ENCODE peak calls at places on chromosomes 13 and 19, in five cellular contexts. Z, M, B, T and U are unnamed samples.

GRCh38 chr19:48928164-48929005 is 5.1 kb upstream of the DHDH start:
- DNase-seq in Z (no peak), M (peak), B (no peak), T (peak), U (no peak)

GRCh38 chr19:19554074-19555023 is 16.3 kb downstream of the CILP2 start:
- DNase-seq in Z (no peak), M (peak), B (peak), T (peak), U (peak)

GRCh38 chr19:39127812-39128510 is 2.4 kb downstream of the PAK4 start:
- DNase-seq in Z (no peak), M (no peak), B (no peak), T (no peak), U (no peak)

GRCh38 chr19:23439623-23440022 is 44.4 kb upstream of the ZNF91 start:
- DNase-seq in Z (no peak), M (no peak), B (no peak), T (no peak), U (peak)

GRCh38 chr13:102830646-102831045 is 15.2 kb upstream of the ERCC5 start:
- DNase-seq in Z (no peak), M (no peak), B (peak), T (no peak), U (no peak)

GRCh38 chr13:38590796-38591507 is 95.9 kb upstream of the FREM2 start:
- DNase-seq in Z (no peak), M (no peak), B (no peak), T (no peak), U (no peak)

GRCh38 chr13:30600470-30600869 is 17.2 kb upstream of the USPL1 start:
- DNase-seq in Z (no peak), M (no peak), B (no peak), T (peak), U (no peak)

GRCh38 chr13:24671367-24672117 is 8.7 kb upstream of the ATP12A start:
- DNase-seq in Z (peak), M (peak), B (peak), T (peak), U (peak)

GRCh38 chr19:40594657-40595077 is 6.5 kb upstream of the LTBP4 start:
- DNase-seq in Z (no peak), M (peak), B (no peak), T (no peak), U (no peak)

GRCh38 chr19:39542198-39542597 is 2.2 kb upstream of the EID2 start:
- DNase-seq in Z (no peak), M (no peak), B (no peak), T (no peak), U (peak)

GRCh38 chr19:13892885-13893284 is 13.0 kb downstream of the BRME1 start:
- DNase-seq in Z (no peak), M (no peak), B (no peak), T (no peak), U (no peak)

GRCh38 chr19:15471639-15472101 is 7.3 kb upstream of the RASAL3 start:
- DNase-seq in Z (no peak), M (no peak), B (no peak), T (no peak), U (no peak)

GRCh38 chr19:2549701-2550191 is 73.8 kb downstream of the GADD45B start:
- DNase-seq in Z (no peak), M (peak), B (no peak), T (peak), U (no peak)

GRCh38 chr13:46552302-46552680 is 679 bp upstream of the LRCH1 start:
- DNase-seq in Z (no peak), M (no peak), B (no peak), T (no peak), U (no peak)

GRCh38 chr13:35524192-35524591 is 47.7 kb upstream of the MAB21L1 start:
- DNase-seq in Z (no peak), M (no peak), B (no peak), T (no peak), U (no peak)

GRCh38 chr13:77565635-77566034 is 30.1 kb downstream of the SCEL start:
- DNase-seq in Z (peak), M (peak), B (peak), T (peak), U (peak)

GRCh38 chr19:17220207-17220758 is 5.1 kb downstream of the USE1 start:
- DNase-seq in Z (no peak), M (peak), B (peak), T (peak), U (no peak)

GRCh38 chr19:670609-671075 is 5.5 kb upstream of the FSTL3 start:
- DNase-seq in Z (no peak), M (no peak), B (no peak), T (no peak), U (no peak)

GRCh38 chr13:40528881-40529280 is 137.6 kb downstream of the FOXO1 start:
- DNase-seq in Z (no peak), M (no peak), B (no peak), T (no peak), U (no peak)

GRCh38 chr19:47239610-47240296 is 8.8 kb upstream of the BBC3 start:
- DNase-seq in Z (no peak), M (peak), B (peak), T (peak), U (no peak)

GRCh38 chr19:30799854-30800755 is 427.9 kb downstream of the ZNF536 start:
- DNase-seq in Z (peak), M (no peak), B (peak), T (no peak), U (no peak)

GRCh38 chr13:108176685-108177274 is 38.6 kb downstream of the LIG4 start:
- DNase-seq in Z (no peak), M (peak), B (peak), T (peak), U (peak)

DNA sequence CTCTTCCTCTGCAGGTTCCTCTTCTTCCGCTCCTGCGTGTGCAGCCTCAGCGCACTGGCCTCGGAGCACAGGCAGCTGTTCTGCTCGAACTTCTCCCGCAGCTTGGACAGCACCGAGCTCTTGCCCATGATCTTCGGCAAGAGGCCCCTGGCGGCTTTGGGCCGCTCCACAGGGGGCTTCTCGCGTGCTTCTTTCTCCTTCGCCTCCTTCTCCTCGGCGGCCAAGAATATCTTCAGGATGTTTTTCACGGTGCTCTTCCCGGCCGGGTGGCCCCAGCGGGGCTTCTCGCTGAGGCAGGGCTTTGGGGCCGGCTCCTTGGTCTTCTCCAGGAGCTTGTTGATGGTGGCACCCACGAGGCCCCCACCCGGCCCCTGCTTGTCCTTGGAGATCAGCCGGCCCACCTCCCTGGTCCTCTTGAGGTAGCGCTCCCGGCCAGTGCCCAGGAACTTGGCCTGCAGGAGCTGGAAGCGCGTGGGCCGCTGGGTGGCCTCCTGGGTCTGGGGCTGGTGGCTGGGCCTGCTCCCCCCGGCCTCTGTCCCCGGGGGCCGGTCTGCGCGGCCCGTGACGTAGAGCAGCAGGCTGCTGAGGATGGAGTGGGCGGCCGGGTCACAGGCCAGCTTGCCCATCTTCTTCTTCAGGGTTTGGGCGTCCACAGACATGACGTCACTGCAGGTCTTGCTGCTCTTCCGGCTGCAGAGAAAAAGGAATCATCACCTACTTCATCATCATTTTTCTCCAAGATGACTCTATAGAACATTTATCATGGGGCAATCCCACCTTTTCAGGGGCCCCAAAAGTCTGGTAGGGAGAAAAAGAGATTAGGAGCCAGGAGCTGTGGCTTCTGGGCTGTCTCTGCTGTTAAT is 43.8 kb upstream of the GRTP1 start:
- DNase-seq in Z (no peak), M (no peak), B (no peak), T (no peak), U (no peak)
- H2AFZ ChIP-seq in Z (no peak), M (peak), B (no peak), T (no peak), U (no peak)

GRCh38 chr19:5632657-5633056 is 9.8 kb downstream of the SAFB start:
- DNase-seq in Z (no peak), M (no peak), B (no peak), T (no peak), U (no peak)
- H3K27ac ChIP-seq in Z (no peak), M (peak), B (no peak), T (no peak), U (no peak)

GRCh38 chr13:28624707-28625432 is 34.1 kb upstream of the POMP start:
- DNase-seq in Z (no peak), M (no peak), B (no peak), T (no peak), U (no peak)
- H2AFZ ChIP-seq in Z (no peak), M (peak), B (no peak), T (no peak), U (no peak)

GRCh38 chr19:29687897-29688728 is 22.9 kb downstream of the PLEKHF1 start:
- DNase-seq in Z (no peak), M (peak), B (no peak), T (peak), U (no peak)

GRCh38 chr19:29683009-29683408 is 17.7 kb downstream of the PLEKHF1 start:
- DNase-seq in Z (peak), M (no peak), B (no peak), T (no peak), U (no peak)

GRCh38 chr19:29685326-29685725 is 20.1 kb downstream of the PLEKHF1 start:
- DNase-seq in Z (no peak), M (no peak), B (no peak), T (peak), U (no peak)

GRCh38 chr19:29687244-29687896 is 22.1 kb downstream of the PLEKHF1 start:
- DNase-seq in Z (no peak), M (peak), B (no peak), T (peak), U (no peak)

GRCh38 chr19:29686285-29686805 is 21.1 kb downstream of the PLEKHF1 start:
- DNase-seq in Z (no peak), M (no peak), B (no peak), T (no peak), U (no peak)
- H3K27ac ChIP-seq in Z (no peak), M (peak), B (no peak), T (no peak), U (no peak)

GRCh38 chr13:28474491-28475134 is 20.3 kb downstream of the FLT1 start:
- DNase-seq in Z (no peak), M (no peak), B (no peak), T (no peak), U (no peak)
- H2AFZ ChIP-seq in Z (no peak), M (no peak), B (no peak), T (no peak), U (no peak)

GRCh38 chr19:4123615-4124568 is at the start of gene MAP2K2:
- DNase-seq in Z (peak), M (peak), B (peak), T (peak), U (peak)
- H3K27ac ChIP-seq in Z (no peak), M (peak), B (peak), T (peak), U (peak)

DNA sequence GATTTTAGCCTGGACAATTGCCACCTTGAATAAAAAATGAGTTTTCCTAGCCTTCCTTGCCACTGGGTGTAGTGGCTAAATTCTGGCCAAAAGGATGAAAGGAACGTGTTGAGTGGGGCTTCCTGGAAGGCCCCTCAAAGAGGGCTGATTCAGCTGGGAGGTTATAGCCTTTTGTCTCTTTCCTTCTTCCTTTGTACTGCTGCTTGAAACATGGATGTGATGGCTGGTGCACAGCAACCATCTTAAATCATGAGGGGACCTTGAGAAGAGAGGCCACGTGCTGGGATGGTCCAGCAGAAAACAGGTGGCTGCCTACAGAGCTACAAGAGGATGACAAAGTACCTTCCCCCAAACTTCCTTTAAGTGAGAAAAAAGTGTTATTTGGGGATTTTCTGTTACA is 40.0 kb upstream of the GJB6 start:
- DNase-seq in Z (no peak), M (no peak), B (no peak), T (no peak), U (no peak)
- H2AFZ ChIP-seq in Z (no peak), M (no peak), B (no peak), T (no peak), U (no peak)